ENCODE peak calls at places on chromosomes 13 and 19, in seven cellular contexts. G is activated CD4-positive, CD25-positive, alpha-beta regulatory T cell; M is stimulated activated CD4-positive, alpha-beta T cell treated with anti-CD3 and anti-CD28 coated beads, Interleukin-1b, Interleukin-23, amount 100 ng/mL, for 1 hour; D is dorsolateral prefrontal cortex; W is SJSA1; V is tibial artery; F is Calu3. X is an unnamed sample.

GRCh38 chr13:111912991-111913781 is 153.8 kb upstream of the SOX1 start:
- DNase-seq in G (no peak), M (no peak), D (peak), W (peak), V (no peak), F (no peak), X (no peak)

GRCh38 chr13:109575821-109576220 is 210.6 kb downstream of the IRS2 start:
- DNase-seq in G (no peak), M (no peak), D (no peak), W (no peak), V (no peak), F (no peak), X (no peak)

GRCh38 chr13:42762251-42762650 is 19.1 kb upstream of the FAM216B start:
- DNase-seq in G (no peak), M (no peak), D (no peak), W (peak), V (no peak), F (no peak), X (no peak)

GRCh38 chr13:68173111-68173510 is 943.0 kb upstream of the PCDH9 start:
- DNase-seq in G (no peak), M (no peak), D (no peak), W (no peak), V (no peak), F (no peak), X (no peak)

GRCh38 chr19:5580116-5580515 is 12.4 kb upstream of the TINCR start:
- DNase-seq in G (no peak), M (no peak), D (no peak), W (peak), V (no peak), F (no peak), X (no peak)

GRCh38 chr13:47158583-47158982 is 261.7 kb upstream of the HTR2A start:
- DNase-seq in G (no peak), M (no peak), D (no peak), W (no peak), V (no peak), F (no peak), X (no peak)

GRCh38 chr13:110379905-110380341 is 72.8 kb downstream of the COL4A2 start:
- DNase-seq in G (no peak), M (no peak), D (no peak), W (no peak), V (no peak), F (peak), X (no peak)

GRCh38 chr19:50722248-50723013 is 733 bp upstream of the CLEC11A start:
- DNase-seq in G (no peak), M (no peak), D (no peak), W (no peak), V (no peak), F (no peak), X (no peak)

GRCh38 chr19:15330801-15331418 is 1.4 kb downstream of the BRD4 start:
- DNase-seq in G (no peak), M (no peak), D (no peak), W (peak), V (no peak), F (no peak), X (no peak)

GRCh38 chr13:106617561-106617960 is 49.6 kb upstream of the ARGLU1 start:
- DNase-seq in G (no peak), M (no peak), D (no peak), W (peak), V (no peak), F (no peak), X (no peak)

GRCh38 chr13:95641961-95642621 is 2.4 kb downstream of the DZIP1 start:
- DNase-seq in G (no peak), M (no peak), D (peak), W (no peak), V (peak), F (no peak), X (no peak)

GRCh38 chr13:36819811-36820140 is 754 bp downstream of the RFXAP start:
- DNase-seq in G (no peak), M (no peak), D (peak), W (no peak), V (no peak), F (no peak), X (no peak)

GRCh38 chr19:16180611-16181010 is 4.6 kb upstream of the FAM32A start:
- DNase-seq in G (no peak), M (no peak), D (no peak), W (peak), V (no peak), F (no peak), X (no peak)

GRCh38 chr13:35876601-35877000 is 254.6 kb downstream of the DCLK1 start:
- DNase-seq in G (no peak), M (no peak), D (no peak), W (no peak), V (no peak), F (no peak), X (no peak)

GRCh38 chr19:375395-376110 is 31.0 kb upstream of the MIER2 start:
- DNase-seq in G (no peak), M (no peak), D (peak), W (peak), V (no peak), F (no peak), X (no peak)

GRCh38 chr13:114101831-114102520 is 30.4 kb downstream of the RASA3 start:
- DNase-seq in G (no peak), M (no peak), D (no peak), W (no peak), V (peak), F (no peak), X (no peak)

GRCh38 chr19:30309983-30310805 is 62.0 kb upstream of the ZNF536 start:
- DNase-seq in G (no peak), M (no peak), D (no peak), W (no peak), V (no peak), F (no peak), X (no peak)

GRCh38 chr19:33374406-33374703 is 846 bp downstream of the CEBPG start:
- DNase-seq in G (no peak), M (no peak), D (no peak), W (no peak), V (no peak), F (no peak), X (no peak)

GRCh38 chr19:34189199-34189916 is 17.1 kb downstream of the LSM14A start:
- DNase-seq in G (no peak), M (no peak), D (no peak), W (no peak), V (no peak), F (no peak), X (no peak)

GRCh38 chr19:32581704-32582164 is 744 bp downstream of the PDCD5 start:
- DNase-seq in G (no peak), M (no peak), D (no peak), W (no peak), V (no peak), F (peak), X (no peak)

GRCh38 chr13:49218493-49219051 is 1.6 kb upstream of the MLNR start:
- DNase-seq in G (no peak), M (no peak), D (no peak), W (no peak), V (no peak), F (no peak), X (no peak)

GRCh38 chr13:49326222-49326917 is 78.6 kb downstream of the CDADC1 start:
- DNase-seq in G (no peak), M (no peak), D (no peak), W (no peak), V (no peak), F (no peak), X (no peak)

GRCh38 chr19:46211201-46211881 is 18.2 kb upstream of the IGFL1 start:
- DNase-seq in G (no peak), M (no peak), D (no peak), W (no peak), V (no peak), F (peak), X (no peak)

GRCh38 chr13:76921516-76921915 is 26.8 kb upstream of the ACOD1 start:
- DNase-seq in G (no peak), M (no peak), D (no peak), W (no peak), V (no peak), F (no peak), X (no peak)

GRCh38 chr13:40120781-40121180 is 465.3 kb downstream of the COG6 start:
- DNase-seq in G (no peak), M (no peak), D (no peak), W (no peak), V (no peak), F (no peak), X (no peak)

GRCh38 chr13:85362980-85363379 is 436.2 kb downstream of the SLITRK6 start:
- DNase-seq in G (no peak), M (no peak), D (no peak), W (no peak), V (no peak), F (no peak), X (no peak)

GRCh38 chr19:29872224-29872731 is 60.5 kb downstream of the CCNE1 start:
- DNase-seq in G (no peak), M (no peak), D (no peak), W (no peak), V (no peak), F (no peak), X (no peak)

GRCh38 chr13:98809345-98809777 is 56.9 kb upstream of the SLC15A1 start:
- DNase-seq in G (no peak), M (no peak), D (no peak), W (peak), V (no peak), F (no peak), X (no peak)

GRCh38 chr13:41130356-41130755 is 2.2 kb downstream of the KBTBD6 start:
- DNase-seq in G (no peak), M (no peak), D (no peak), W (no peak), V (no peak), F (no peak), X (no peak)

X was measured in stimulated activated effector memory CD8-positive, alpha-beta T cell treated with anti-CD3 and anti-CD28 coated beads, Interleukin-12 subunit alpha, Interleukin-12 subunit beta, amount 100 ng/mL, for 72 hours.